ENCODE peak calls at places on chromosomes 4 and X, in six cellular contexts. C is HEK293T; B is WTC11; W is kidney epithelial cell; G is activated naive CD8-positive, alpha-beta T cell treated with anti-CD3 and anti-CD28 coated beads, Interleukin-2, amount 50 U/mL, for 16 hours; U is stimulated activated CD8-positive, alpha-beta memory T cell treated with anti-CD3 and anti-CD28 coated beads, Interleukin-15, amount 100 ng/mL, for 1 hour. D is an unnamed sample.

GRCh38 chrX:13463608-13464007 is 105.8 kb upstream of the EGFL6 start:
- DNase-seq in G (no peak), U (no peak), W (no peak), B (no peak), C (no peak), D (no peak)

GRCh38 chr4:172683016-172683415 is 485.6 kb upstream of the GALNT7 start:
- DNase-seq in W (no peak), U (no peak), B (no peak), G (no peak), C (no peak), D (no peak)

GRCh38 chr4:5114911-5115310 is 63.6 kb downstream of the STK32B start:
- DNase-seq in W (no peak), U (no peak), C (no peak), G (no peak), B (no peak), D (no peak)

GRCh38 chr4:38610844-38611550 is 53.0 kb upstream of the KLF3 start:
- DNase-seq in W (no peak), G (no peak), U (no peak), C (no peak), B (no peak), D (no peak)

GRCh38 chr4:84260495-84260894 is 238.6 kb downstream of the NKX6-1 start:
- DNase-seq in B (no peak), W (no peak), C (no peak), G (no peak), U (no peak), D (no peak)

GRCh38 chrX:109600114-109600710 is 24.8 kb downstream of the KCNE5 start:
- DNase-seq in C (no peak), U (no peak), B (peak; percentile 15), G (no peak), W (no peak), D (no peak)

GRCh38 chr4:6723851-6724250 is 7.9 kb downstream of the BLOC1S4 start:
- DNase-seq in U (no peak), G (no peak), C (no peak), B (no peak), W (no peak), D (no peak)

GRCh38 chr4:110663738-110664444 is 41.0 kb upstream of the PITX2 start:
- DNase-seq in U (no peak), B (no peak), W (peak; percentile 19), G (no peak), C (no peak), D (no peak)

D was measured in activated CD8-positive, alpha-beta memory T cell treated with anti-CD3 and anti-CD28 coated beads for 4 hours.